ENCODE peak calls at places on chromosomes 6 and 20, in eight cellular contexts. W is ovary, Q is cardiac fibroblast, J is bronchial epithelial cell, S is SJSA1, Z is coronary artery, U is neuronal stem cell, O is spleen. V is an unnamed sample.

GRCh38 chr20:1005452-1006027 is 3.4 kb upstream of the RSPO4 start:
- DNase-seq in Q (peak; percentile 44), J (peak; percentile 66), W (no peak), O (no peak), S (no peak), Z (peak; percentile 45), U (peak; percentile 35), V (no peak)

GRCh38 chr6:81476881-81477280 is 275.6 kb downstream of the TENT5A start:
- DNase-seq in U (no peak), W (no peak), Q (peak; percentile 77), Z (no peak), O (no peak), S (no peak), J (peak; percentile 23), V (peak; percentile 42)

GRCh38 chr6:161143663-161144430 is 130.0 kb downstream of the AGPAT4 start:
- DNase-seq in W (no peak), S (no peak), Q (no peak), U (no peak), J (no peak), O (no peak), Z (no peak), V (no peak)

GRCh38 chr6:168088161-168089106 is 9.4 kb upstream of the FRMD1 start:
- DNase-seq in Q (no peak), W (peak; percentile 83), O (peak; percentile 66), U (peak; percentile 62), J (no peak), S (peak; percentile 9), Z (no peak), V (peak; percentile 5)

GRCh38 chr6:25006565-25007001 is 70.8 kb upstream of the RIPOR2 start:
- DNase-seq in S (no peak), O (peak; percentile 87), W (no peak), J (peak; percentile 77), U (no peak), Z (no peak), Q (peak; percentile 85), V (peak; percentile 74)

GRCh38 chr6:36595168-36595818 is 1.1 kb downstream of the SRSF3 start:
- DNase-seq in W (no peak), S (peak; percentile 72), Z (peak; percentile 69), Q (peak; percentile 74), U (no peak), O (no peak), J (peak; percentile 52), V (no peak)

GRCh38 chr20:6877633-6878032 is 110.1 kb downstream of the BMP2 start:
- DNase-seq in Q (no peak), U (no peak), J (no peak), S (no peak), Z (no peak), W (no peak), O (no peak), V (no peak)

GRCh38 chr6:135496805-135497411 is 632 bp downstream of the AHI1 start:
- DNase-seq in W (no peak), J (peak; percentile 10), Z (no peak), U (no peak), O (no peak), Q (peak; percentile 10), S (peak; percentile 2), V (no peak)

GRCh38 chr6:42403415-42403814 is 48.3 kb downstream of the TRERF1 start:
- DNase-seq in O (no peak), J (peak; percentile 88), Q (peak; percentile 33), Z (no peak), S (no peak), W (no peak), U (no peak), V (no peak)

GRCh38 chr6:30102701-30103629 is 9.9 kb downstream of the TRIM31 start:
- DNase-seq in U (peak; percentile 87), Z (peak; percentile 86), O (peak; percentile 91), S (peak; percentile 78), W (peak; percentile 88), Q (peak; percentile 91), J (peak; percentile 74), V (peak; percentile 48)

GRCh38 chr6:156777866-156778614 is 862 bp downstream of the ARID1B start:
- DNase-seq in W (peak; percentile 76), S (peak; percentile 71), Q (peak; percentile 51), U (peak; percentile 43), O (peak; percentile 95), Z (no peak), J (no peak), V (no peak)

DNA sequence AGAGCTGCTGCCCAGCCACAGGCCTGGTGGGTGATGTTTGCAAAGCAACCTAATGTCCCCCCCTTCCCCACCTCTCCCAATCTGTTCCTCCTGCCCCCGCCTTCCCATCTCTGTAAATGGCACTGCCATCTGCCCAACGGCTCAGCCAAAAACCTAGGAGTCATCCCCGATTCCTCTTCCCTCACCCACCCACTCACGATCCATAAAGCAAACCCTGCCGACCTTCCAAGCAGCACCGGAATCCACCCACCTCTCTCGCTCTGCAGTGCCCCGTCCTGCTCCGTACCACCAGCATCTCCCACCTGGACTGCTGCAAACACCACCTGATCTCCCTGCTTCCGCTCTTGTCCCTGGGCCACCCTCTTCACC is 37.6 kb downstream of the SULF2 start:
- DNase-seq in Z (no peak), S (no peak), O (no peak), W (no peak), J (no peak), U (no peak), Q (no peak), V (no peak)
- H3K4me3 ChIP-seq in Z (no peak overlapping the region), S (no peak overlapping the region), O (no peak overlapping the region), W (no peak overlapping the region), J (no peak overlapping the region), U (no peak overlapping the region), Q (no peak overlapping the region), V (no peak overlapping the region)

DNA sequence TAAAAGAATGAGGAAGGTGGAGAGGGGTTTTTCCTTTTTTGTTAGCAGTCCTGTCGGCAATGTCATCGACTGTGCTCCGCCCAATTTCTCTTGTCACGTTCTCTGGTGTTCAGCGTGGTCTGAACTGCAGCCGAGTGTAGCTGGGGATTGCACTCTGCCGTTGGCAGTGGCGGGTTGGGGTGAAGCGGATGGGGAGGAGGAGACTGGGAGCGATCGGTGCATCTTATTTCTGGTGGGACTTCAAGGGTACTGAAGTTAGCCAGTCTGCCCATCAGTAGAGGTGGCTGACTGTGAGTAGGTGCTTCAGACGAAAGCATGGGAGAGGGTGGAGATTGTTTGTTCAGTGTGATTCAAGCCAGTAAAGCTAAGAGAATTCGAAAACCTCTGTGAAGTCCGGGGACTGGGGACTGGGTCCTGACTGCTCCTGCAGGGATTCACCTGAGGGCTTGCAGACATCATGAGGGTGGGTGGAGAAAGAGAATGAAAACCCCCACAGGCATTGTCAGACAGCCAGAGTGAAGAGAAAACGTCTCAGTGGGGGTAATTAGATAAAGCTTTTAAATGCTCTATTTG is 5.1 kb downstream of the RREB1 start:
- DNase-seq in U (no peak), J (peak; percentile 78), W (no peak), Z (no peak), S (no peak), O (peak; percentile 83), Q (no peak), V (no peak)
- H3K4me3 ChIP-seq in U (no peak overlapping the region), J (peak overlapping the region; percentile 11), W (no peak overlapping the region), Z (no peak overlapping the region), S (no peak overlapping the region), O (no peak overlapping the region), Q (no peak overlapping the region), V (no peak overlapping the region)

DNA sequence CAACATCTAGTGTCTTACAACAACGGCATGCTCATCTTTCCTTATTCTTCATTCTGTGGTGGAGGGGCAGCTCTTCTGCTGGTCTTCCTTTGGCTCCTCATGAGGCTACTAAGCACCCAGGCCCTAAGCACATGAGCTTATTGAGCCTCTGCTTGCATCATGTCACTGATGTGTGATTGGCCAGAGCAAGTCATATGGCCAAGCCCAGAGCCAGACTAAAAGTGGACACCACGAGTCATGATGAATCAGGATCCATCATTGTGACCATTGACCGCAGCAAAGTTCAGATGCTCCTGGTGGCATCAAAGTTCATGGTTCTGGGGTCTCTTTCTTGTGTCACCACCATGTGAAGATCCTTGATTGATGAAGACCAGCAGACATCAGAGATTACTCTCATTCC is 192.0 kb upstream of the FOXA2 start:
- DNase-seq in Q (peak; percentile 69), U (no peak), W (no peak), S (no peak), Z (no peak), O (no peak), J (peak; percentile 39), V (no peak)
- H3K4me3 ChIP-seq in Q (no peak overlapping the region), U (no peak overlapping the region), W (no peak overlapping the region), S (no peak overlapping the region), Z (no peak overlapping the region), O (no peak overlapping the region), J (no peak overlapping the region), V (no peak overlapping the region)

GRCh38 chr6:524803-525202 is 132.1 kb downstream of the HUS1B start:
- DNase-seq in J (no peak), U (no peak), W (no peak), Q (no peak), S (no peak), O (no peak), Z (no peak), V (no peak)

GRCh38 chr6:515267-515666 is 123.7 kb downstream of the IRF4 start:
- DNase-seq in Z (no peak), O (no peak), W (no peak), S (no peak), U (no peak), Q (no peak), J (no peak), V (no peak)

DNA sequence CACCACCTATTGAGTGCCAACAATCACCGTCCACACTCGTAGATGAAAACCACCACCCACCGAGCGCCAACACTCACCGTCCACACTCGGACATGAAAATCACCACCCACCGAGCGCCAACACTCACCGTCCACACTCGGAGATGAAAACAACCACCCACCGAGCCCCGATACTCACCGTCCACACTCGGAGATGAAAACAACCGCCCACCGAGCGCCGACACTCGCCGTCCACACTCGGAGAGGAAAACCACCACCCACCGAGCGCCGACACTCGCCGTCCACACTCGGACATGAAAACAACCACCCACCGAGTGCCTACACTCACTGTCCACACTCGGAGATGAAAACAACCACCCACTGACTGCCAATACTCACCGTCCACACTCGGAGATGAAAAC is 129.3 kb downstream of the IRF4 start:
- DNase-seq in S (no peak), Z (no peak), O (no peak), Q (no peak), U (no peak), J (no peak), W (no peak), V (no peak)
- H3K4me3 ChIP-seq in S (no peak overlapping the region), Z (no peak overlapping the region), O (no peak overlapping the region), Q (no peak overlapping the region), U (no peak overlapping the region), J (no peak overlapping the region), W (no peak overlapping the region), V (no peak overlapping the region)

GRCh38 chr20:25864986-25865714 is 168.5 kb upstream of the ZNF337 start:
- DNase-seq in Z (no peak), Q (no peak), U (no peak), O (peak; percentile 74), W (no peak), J (no peak), S (no peak), V (no peak)
- H3K4me3 ChIP-seq in Z (peak overlapping the region; percentile 63), Q (peak overlapping the region; percentile 32), U (peak overlapping the region; percentile 43), O (peak overlapping the region; percentile 27), W (no peak overlapping the region), J (peak overlapping the region; percentile 25), S (peak overlapping the region; percentile 20), V (peak overlapping the region; percentile 33)

GRCh38 chr6:22828179-22829062 is 259.1 kb downstream of the HDGFL1 start:
- DNase-seq in J (peak; percentile 99), W (peak; percentile 38), Q (peak; percentile 99), Z (no peak), U (peak; percentile 36), O (no peak), S (peak; percentile 92), V (peak; percentile 87)
- H3K4me3 ChIP-seq in J (peak overlapping the region; percentile 13), W (no peak overlapping the region), Q (peak overlapping the region; percentile 16), Z (peak overlapping the region; percentile 29), U (no peak overlapping the region), O (no peak overlapping the region), S (peak overlapping the region; percentile 7), V (no peak overlapping the region)

GRCh38 chr6:3022765-3023662 is 23.3 kb downstream of the NQO2 start:
- DNase-seq in U (no peak), Z (no peak), Q (peak; percentile 34), W (no peak), S (no peak), O (peak; percentile 87), J (no peak), V (no peak)
- H3K4me3 ChIP-seq in U (no peak overlapping the region), Z (peak overlapping the region; percentile 67), Q (peak overlapping the region; percentile 25), W (peak overlapping the region; percentile 23), S (peak overlapping the region; percentile 6), O (peak overlapping the region; percentile 64), J (no peak overlapping the region), V (no peak overlapping the region)